ENCODE peak calls at places on chromosomes 4 and X, in eight cellular contexts. One of them, this sample, is unnamed.

GRCh38 chrX:153310901-153311300 is 10.7 kb downstream of the PNMA6F start:
- DNase-seq in uterus: no peak
- DNase-seq in CD4-positive, alpha-beta T cell: no peak
- DNase-seq in tibial nerve: no peak
- DNase-seq in GM10248: no peak
- DNase-seq in cardiac muscle cell: no peak
- DNase-seq in CD14-positive monocyte: no peak
- DNase-seq in mesothelial cell of epicardium: no peak
- DNase-seq in this sample: no peak

GRCh38 chr4:107453231-107453630 is 266.8 kb downstream of the PAPSS1 start:
- DNase-seq in CD14-positive monocyte: no peak
- DNase-seq in GM10248: no peak
- DNase-seq in mesothelial cell of epicardium: no peak
- DNase-seq in CD4-positive, alpha-beta T cell: no peak
- DNase-seq in uterus: no peak
- DNase-seq in cardiac muscle cell: no peak
- DNase-seq in tibial nerve: no peak
- DNase-seq in this sample: no peak

GRCh38 chr4:40388248-40388647 is 53.1 kb downstream of the CHRNA9 start:
- DNase-seq in CD4-positive, alpha-beta T cell: no peak
- DNase-seq in cardiac muscle cell: no peak
- DNase-seq in mesothelial cell of epicardium: peak; percentile 44
- DNase-seq in tibial nerve: no peak
- DNase-seq in GM10248: no peak
- DNase-seq in CD14-positive monocyte: no peak
- DNase-seq in uterus: no peak
- DNase-seq in this sample: no peak

GRCh38 chr4:150297861-150298474 is 219.7 kb downstream of the DCLK2 start:
- DNase-seq in cardiac muscle cell: peak; percentile 62
- DNase-seq in CD4-positive, alpha-beta T cell: no peak
- DNase-seq in mesothelial cell of epicardium: no peak
- DNase-seq in uterus: no peak
- DNase-seq in tibial nerve: peak; percentile 67
- DNase-seq in CD14-positive monocyte: no peak
- DNase-seq in GM10248: peak; percentile 32
- DNase-seq in this sample: peak; percentile 15

GRCh38 chr4:184444215-184444952 is 30.0 kb downstream of the IRF2 start:
- DNase-seq in GM10248: no peak
- DNase-seq in CD4-positive, alpha-beta T cell: no peak
- DNase-seq in mesothelial cell of epicardium: no peak
- DNase-seq in cardiac muscle cell: no peak
- DNase-seq in tibial nerve: no peak
- DNase-seq in CD14-positive monocyte: no peak
- DNase-seq in uterus: no peak
- DNase-seq in this sample: no peak

GRCh38 chr4:17771284-17771908 is 10.0 kb downstream of the FAM184B start:
- DNase-seq in tibial nerve: no peak
- DNase-seq in uterus: no peak
- DNase-seq in GM10248: no peak
- DNase-seq in cardiac muscle cell: peak; percentile 67
- DNase-seq in CD14-positive monocyte: no peak
- DNase-seq in CD4-positive, alpha-beta T cell: no peak
- DNase-seq in mesothelial cell of epicardium: no peak
- DNase-seq in this sample: no peak

GRCh38 chr4:158938462-158939044 is 164.3 kb upstream of the RAPGEF2 start:
- DNase-seq in GM10248: no peak
- DNase-seq in cardiac muscle cell: no peak
- DNase-seq in tibial nerve: no peak
- DNase-seq in mesothelial cell of epicardium: no peak
- DNase-seq in uterus: no peak
- DNase-seq in CD14-positive monocyte: no peak
- DNase-seq in CD4-positive, alpha-beta T cell: no peak
- DNase-seq in this sample: no peak

GRCh38 chr4:70197842-70198241 is 2.3 kb downstream of the ODAM start:
- DNase-seq in CD4-positive, alpha-beta T cell: no peak
- DNase-seq in mesothelial cell of epicardium: peak; percentile 40
- DNase-seq in tibial nerve: no peak
- DNase-seq in CD14-positive monocyte: no peak
- DNase-seq in uterus: no peak
- DNase-seq in GM10248: no peak
- DNase-seq in cardiac muscle cell: peak; percentile 69
- DNase-seq in this sample: no peak

GRCh38 chr4:184215709-184216328 is 1.9 kb downstream of the ENPP6 start:
- DNase-seq in uterus: no peak
- DNase-seq in GM10248: no peak
- DNase-seq in CD14-positive monocyte: no peak
- DNase-seq in cardiac muscle cell: peak; percentile 35
- DNase-seq in CD4-positive, alpha-beta T cell: no peak
- DNase-seq in tibial nerve: no peak
- DNase-seq in mesothelial cell of epicardium: no peak
- DNase-seq in this sample: no peak

GRCh38 chrX:30253257-30253656 is 6.3 kb downstream of the MAGEB1 start:
- DNase-seq in CD14-positive monocyte: no peak
- DNase-seq in uterus: no peak
- DNase-seq in CD4-positive, alpha-beta T cell: no peak
- DNase-seq in tibial nerve: no peak
- DNase-seq in mesothelial cell of epicardium: no peak
- DNase-seq in cardiac muscle cell: no peak
- DNase-seq in GM10248: no peak
- DNase-seq in this sample: no peak

GRCh38 chrX:129161108-129161507 is 362.2 kb downstream of the SMARCA1 start:
- DNase-seq in tibial nerve: no peak
- DNase-seq in CD14-positive monocyte: no peak
- DNase-seq in mesothelial cell of epicardium: no peak
- DNase-seq in CD4-positive, alpha-beta T cell: no peak
- DNase-seq in GM10248: no peak
- DNase-seq in uterus: no peak
- DNase-seq in cardiac muscle cell: no peak
- DNase-seq in this sample: no peak

GRCh38 chrX:39242187-39242586 is 440.9 kb downstream of the MID1IP1 start:
- DNase-seq in uterus: no peak
- DNase-seq in tibial nerve: no peak
- DNase-seq in CD14-positive monocyte: no peak
- DNase-seq in mesothelial cell of epicardium: no peak
- DNase-seq in CD4-positive, alpha-beta T cell: peak; percentile 3
- DNase-seq in cardiac muscle cell: peak; percentile 62
- DNase-seq in GM10248: peak; percentile 14
- DNase-seq in this sample: no peak

DNA sequence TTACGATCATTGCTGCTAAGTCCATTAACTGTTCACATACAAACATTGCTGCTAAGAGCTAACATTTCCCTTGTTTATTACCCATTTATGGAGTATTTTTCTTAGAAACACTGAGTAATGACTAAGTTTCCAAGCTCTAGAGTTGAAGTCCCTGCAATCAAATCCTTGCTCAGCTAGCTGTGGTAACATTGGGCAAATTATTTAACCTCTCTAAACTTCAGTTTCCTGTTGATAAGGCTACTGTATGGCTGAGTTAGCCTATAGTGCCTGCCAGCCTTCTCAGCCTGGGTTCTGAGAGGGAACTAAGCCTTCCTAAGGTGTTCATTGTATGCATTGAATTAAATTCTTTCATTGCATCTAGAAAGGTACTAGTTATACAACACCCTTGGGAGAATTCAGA is 15.2 kb upstream of the SCOC start:
- DNase-seq in CD14-positive monocyte: no peak
- DNase-seq in cardiac muscle cell: no peak
- DNase-seq in mesothelial cell of epicardium: no peak
- DNase-seq in GM10248: no peak
- DNase-seq in uterus: no peak
- DNase-seq in tibial nerve: no peak
- DNase-seq in CD4-positive, alpha-beta T cell: no peak
- DNase-seq in this sample: no peak
- TF ChIP-seq CTCF in CD14-positive monocyte: no peak
- TF ChIP-seq CTCF in cardiac muscle cell: no peak
- TF ChIP-seq CTCF in mesothelial cell of epicardium: no peak
- TF ChIP-seq CTCF in GM10248: no peak
- TF ChIP-seq CTCF in uterus: no peak
- TF ChIP-seq CTCF in tibial nerve: no peak
- TF ChIP-seq CTCF in CD4-positive, alpha-beta T cell: no peak
- TF ChIP-seq CTCF in this sample: no peak

GRCh38 chr4:156374069-156374468 is 420.4 kb upstream of the CTSO start:
- DNase-seq in CD4-positive, alpha-beta T cell: no peak
- DNase-seq in tibial nerve: no peak
- DNase-seq in cardiac muscle cell: no peak
- DNase-seq in CD14-positive monocyte: no peak
- DNase-seq in GM10248: no peak
- DNase-seq in mesothelial cell of epicardium: no peak
- DNase-seq in uterus: no peak
- DNase-seq in this sample: no peak

GRCh38 chr4:156377036-156377700 is 423.5 kb upstream of the CTSO start:
- DNase-seq in uterus: no peak
- DNase-seq in CD4-positive, alpha-beta T cell: no peak
- DNase-seq in mesothelial cell of epicardium: no peak
- DNase-seq in cardiac muscle cell: no peak
- DNase-seq in GM10248: no peak
- DNase-seq in CD14-positive monocyte: no peak
- DNase-seq in tibial nerve: no peak
- DNase-seq in this sample: no peak

GRCh38 chr4:156374894-156375293 is 421.2 kb upstream of the CTSO start:
- DNase-seq in CD14-positive monocyte: no peak
- DNase-seq in tibial nerve: no peak
- DNase-seq in GM10248: no peak
- DNase-seq in CD4-positive, alpha-beta T cell: no peak
- DNase-seq in mesothelial cell of epicardium: no peak
- DNase-seq in uterus: no peak
- DNase-seq in cardiac muscle cell: no peak
- DNase-seq in this sample: no peak

DNA sequence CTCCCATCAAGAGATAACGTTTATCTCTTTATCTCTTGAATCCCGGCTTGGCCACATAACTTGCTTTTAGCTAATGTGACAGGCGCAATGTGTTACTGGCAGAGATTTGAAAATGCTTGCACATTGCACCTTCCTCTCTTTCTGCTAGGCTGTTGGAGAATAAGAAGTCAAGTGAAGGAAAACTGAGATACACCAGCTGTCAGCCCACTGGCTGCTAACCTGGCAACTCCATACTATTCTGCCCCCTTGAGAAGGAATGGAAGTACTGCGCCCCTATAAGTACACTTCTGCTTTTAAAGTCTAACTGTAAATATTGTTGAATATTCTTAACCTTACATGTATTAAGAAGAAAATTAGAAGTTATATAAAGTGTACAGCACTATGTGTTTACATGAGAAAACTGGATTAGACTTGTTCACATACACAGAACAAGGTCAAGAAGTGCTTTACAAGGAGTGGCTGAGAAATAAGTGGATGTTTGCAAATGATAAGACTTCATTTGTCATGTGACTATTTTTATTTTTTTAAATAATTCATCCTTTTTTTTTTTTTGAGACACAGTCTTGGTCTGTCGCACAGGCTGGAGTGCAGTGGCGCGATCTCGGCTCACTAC is 424.5 kb upstream of the CTSO start:
- DNase-seq in CD14-positive monocyte: no peak
- DNase-seq in uterus: no peak
- DNase-seq in tibial nerve: no peak
- DNase-seq in cardiac muscle cell: peak; percentile 26
- DNase-seq in mesothelial cell of epicardium: no peak
- DNase-seq in GM10248: peak; percentile 44
- DNase-seq in CD4-positive, alpha-beta T cell: no peak
- DNase-seq in this sample: no peak
- TF ChIP-seq CTCF in CD14-positive monocyte: peak; percentile 57
- TF ChIP-seq CTCF in uterus: peak; percentile 17
- TF ChIP-seq CTCF in tibial nerve: no peak
- TF ChIP-seq CTCF in cardiac muscle cell: no peak
- TF ChIP-seq CTCF in mesothelial cell of epicardium: peak; percentile 34
- TF ChIP-seq CTCF in GM10248: peak; percentile 66
- TF ChIP-seq CTCF in CD4-positive, alpha-beta T cell: no peak
- TF ChIP-seq CTCF in this sample: peak; percentile 26

DNA sequence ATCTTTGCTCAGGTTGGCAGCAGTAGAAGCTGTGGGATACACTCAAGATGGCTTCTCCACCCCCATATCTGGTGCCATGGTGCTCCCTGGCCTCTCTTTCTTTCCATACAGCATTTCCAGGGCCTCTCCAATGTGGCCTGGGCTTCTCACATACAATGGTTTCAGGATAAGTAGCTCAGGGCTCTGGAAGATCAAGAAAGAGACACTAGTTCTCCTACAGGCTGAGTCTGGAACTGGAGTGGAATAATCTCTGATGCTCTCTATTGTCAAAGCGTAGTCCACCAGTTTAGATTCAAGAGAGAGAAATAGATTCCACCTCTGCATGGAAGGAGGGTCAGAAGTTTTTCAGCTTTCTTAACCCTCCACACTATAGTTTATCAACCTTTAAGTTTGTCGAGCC is 138.2 kb upstream of the AADAT start:
- DNase-seq in mesothelial cell of epicardium: no peak
- DNase-seq in uterus: no peak
- DNase-seq in tibial nerve: no peak
- DNase-seq in CD14-positive monocyte: no peak
- DNase-seq in cardiac muscle cell: no peak
- DNase-seq in CD4-positive, alpha-beta T cell: no peak
- DNase-seq in GM10248: no peak
- DNase-seq in this sample: no peak
- TF ChIP-seq CTCF in mesothelial cell of epicardium: no peak
- TF ChIP-seq CTCF in uterus: no peak
- TF ChIP-seq CTCF in tibial nerve: no peak
- TF ChIP-seq CTCF in CD14-positive monocyte: no peak
- TF ChIP-seq CTCF in cardiac muscle cell: no peak
- TF ChIP-seq CTCF in CD4-positive, alpha-beta T cell: no peak
- TF ChIP-seq CTCF in GM10248: no peak
- TF ChIP-seq CTCF in this sample: no peak

GRCh38 chrX:125826080-125826479 is 340.0 kb downstream of the DCAF12L2 start:
- DNase-seq in GM10248: no peak
- DNase-seq in CD4-positive, alpha-beta T cell: no peak
- DNase-seq in mesothelial cell of epicardium: no peak
- DNase-seq in uterus: no peak
- DNase-seq in tibial nerve: no peak
- DNase-seq in cardiac muscle cell: no peak
- DNase-seq in CD14-positive monocyte: no peak
- DNase-seq in this sample: no peak
- TF ChIP-seq CTCF in GM10248: no peak
- TF ChIP-seq CTCF in CD4-positive, alpha-beta T cell: no peak
- TF ChIP-seq CTCF in mesothelial cell of epicardium: no peak
- TF ChIP-seq CTCF in uterus: no peak
- TF ChIP-seq CTCF in tibial nerve: no peak
- TF ChIP-seq CTCF in cardiac muscle cell: no peak
- TF ChIP-seq CTCF in CD14-positive monocyte: no peak
- TF ChIP-seq CTCF in this sample: no peak

DNA sequence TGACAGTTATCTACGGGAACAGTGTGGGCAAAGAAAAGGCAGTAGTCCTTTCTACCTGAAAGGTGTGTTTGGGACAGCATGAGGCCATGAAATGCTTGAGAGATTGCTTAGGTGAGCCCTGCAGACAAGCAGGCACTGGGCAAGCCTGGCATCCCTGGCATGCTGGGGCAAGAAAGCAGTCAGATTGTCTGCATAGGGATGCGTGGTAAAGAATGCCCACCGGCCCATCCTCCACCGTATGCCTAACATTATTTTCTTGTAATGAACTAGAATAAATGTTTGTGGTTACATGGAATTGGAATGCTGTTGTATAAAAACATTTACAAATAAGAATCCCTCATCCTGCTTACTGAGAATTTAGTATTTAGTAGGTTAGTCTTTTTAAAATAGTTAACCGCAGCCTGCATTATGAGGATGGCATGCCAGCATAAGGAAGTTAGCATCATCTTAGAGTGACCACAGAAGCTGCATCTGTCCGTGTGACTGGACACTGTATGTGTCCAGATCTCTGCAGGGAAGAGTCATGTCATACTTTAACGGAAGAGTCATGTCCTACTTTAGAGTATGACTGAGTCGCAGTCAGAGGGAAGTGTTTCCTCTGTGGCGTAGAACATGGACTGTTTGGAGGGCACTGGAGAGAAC is 18.9 kb downstream of the ZBTB49 start:
- DNase-seq in uterus: no peak
- DNase-seq in cardiac muscle cell: no peak
- DNase-seq in tibial nerve: no peak
- DNase-seq in CD4-positive, alpha-beta T cell: no peak
- DNase-seq in GM10248: no peak
- DNase-seq in CD14-positive monocyte: no peak
- DNase-seq in mesothelial cell of epicardium: no peak
- DNase-seq in this sample: no peak
- TF ChIP-seq CTCF in uterus: no peak
- TF ChIP-seq CTCF in cardiac muscle cell: no peak
- TF ChIP-seq CTCF in tibial nerve: no peak
- TF ChIP-seq CTCF in CD4-positive, alpha-beta T cell: no peak
- TF ChIP-seq CTCF in GM10248: no peak
- TF ChIP-seq CTCF in CD14-positive monocyte: no peak
- TF ChIP-seq CTCF in mesothelial cell of epicardium: no peak
- TF ChIP-seq CTCF in this sample: no peak

This sample was measured in GM12864.